ENCODE peak calls at places on chromosomes 5 and 9, in ten cellular contexts. One of them, this sample, is unnamed.

GRCh38 chr9:113742878-113743277 is 133.2 kb upstream of the ZNF618 start:
- DNase-seq in foreskin fibroblast: no peak
- DNase-seq in AG04450: no peak
- DNase-seq in natural killer cell: no peak
- DNase-seq in WTC11: no peak
- DNase-seq in psoas muscle: no peak
- DNase-seq in ovary: no peak
- DNase-seq in fibroblast of pulmonary artery: no peak
- DNase-seq in cardiac muscle cell: no peak
- DNase-seq in mucosa of descending colon: no peak
- DNase-seq in this sample: no peak

GRCh38 chr9:99565203-99565602 is 256.5 kb upstream of the NR4A3 start:
- DNase-seq in natural killer cell: no peak
- DNase-seq in fibroblast of pulmonary artery: no peak
- DNase-seq in AG04450: no peak
- DNase-seq in foreskin fibroblast: no peak
- DNase-seq in cardiac muscle cell: no peak
- DNase-seq in mucosa of descending colon: no peak
- DNase-seq in WTC11: no peak
- DNase-seq in psoas muscle: no peak
- DNase-seq in ovary: no peak
- DNase-seq in this sample: no peak

GRCh38 chr9:3775968-3776367 is 250.2 kb upstream of the RFX3 start:
- DNase-seq in natural killer cell: no peak
- DNase-seq in mucosa of descending colon: no peak
- DNase-seq in AG04450: no peak
- DNase-seq in psoas muscle: no peak
- DNase-seq in foreskin fibroblast: no peak
- DNase-seq in cardiac muscle cell: peak; percentile 38
- DNase-seq in fibroblast of pulmonary artery: no peak
- DNase-seq in WTC11: no peak
- DNase-seq in ovary: no peak
- DNase-seq in this sample: no peak

GRCh38 chr5:123033157-123033671 is 3.3 kb downstream of the PPIC start:
- DNase-seq in cardiac muscle cell: no peak
- DNase-seq in WTC11: no peak
- DNase-seq in natural killer cell: no peak
- DNase-seq in AG04450: no peak
- DNase-seq in fibroblast of pulmonary artery: no peak
- DNase-seq in psoas muscle: no peak
- DNase-seq in mucosa of descending colon: no peak
- DNase-seq in foreskin fibroblast: no peak
- DNase-seq in ovary: no peak
- DNase-seq in this sample: no peak

GRCh38 chr5:73447234-73448071 is 1.1 kb downstream of the FOXD1 start:
- DNase-seq in cardiac muscle cell: peak; percentile 31
- DNase-seq in foreskin fibroblast: no peak
- DNase-seq in WTC11: peak; percentile 53
- DNase-seq in AG04450: no peak
- DNase-seq in fibroblast of pulmonary artery: peak; percentile 60
- DNase-seq in ovary: peak; percentile 48
- DNase-seq in natural killer cell: peak; percentile 37
- DNase-seq in mucosa of descending colon: peak; percentile 29
- DNase-seq in psoas muscle: peak; percentile 31
- DNase-seq in this sample: peak; percentile 62

GRCh38 chr5:159324097-159324760 is 6.1 kb downstream of the IL12B start:
- DNase-seq in foreskin fibroblast: peak; percentile 72
- DNase-seq in WTC11: no peak
- DNase-seq in psoas muscle: no peak
- DNase-seq in natural killer cell: no peak
- DNase-seq in AG04450: peak; percentile 72
- DNase-seq in cardiac muscle cell: peak; percentile 27
- DNase-seq in fibroblast of pulmonary artery: no peak
- DNase-seq in ovary: no peak
- DNase-seq in mucosa of descending colon: no peak
- DNase-seq in this sample: peak; percentile 68

GRCh38 chr5:96790851-96791513 is 16.8 kb downstream of the ERAP1 start:
- DNase-seq in cardiac muscle cell: peak; percentile 25
- DNase-seq in WTC11: no peak
- DNase-seq in AG04450: no peak
- DNase-seq in mucosa of descending colon: no peak
- DNase-seq in psoas muscle: no peak
- DNase-seq in foreskin fibroblast: peak; percentile 23
- DNase-seq in natural killer cell: no peak
- DNase-seq in ovary: no peak
- DNase-seq in fibroblast of pulmonary artery: peak; percentile 53
- DNase-seq in this sample: peak; percentile 30

GRCh38 chr5:15013654-15014463 is 142.3 kb upstream of the ANKH start:
- DNase-seq in psoas muscle: no peak
- DNase-seq in AG04450: peak; percentile 42
- DNase-seq in foreskin fibroblast: peak; percentile 43
- DNase-seq in natural killer cell: no peak
- DNase-seq in cardiac muscle cell: peak; percentile 85
- DNase-seq in fibroblast of pulmonary artery: peak; percentile 87
- DNase-seq in WTC11: no peak
- DNase-seq in mucosa of descending colon: peak; percentile 46
- DNase-seq in ovary: no peak
- DNase-seq in this sample: peak; percentile 80

GRCh38 chr5:79418276-79418675 is 95.7 kb downstream of the HOMER1 start:
- DNase-seq in mucosa of descending colon: no peak
- DNase-seq in ovary: no peak
- DNase-seq in cardiac muscle cell: peak; percentile 14
- DNase-seq in AG04450: no peak
- DNase-seq in psoas muscle: no peak
- DNase-seq in natural killer cell: no peak
- DNase-seq in foreskin fibroblast: no peak
- DNase-seq in fibroblast of pulmonary artery: no peak
- DNase-seq in WTC11: no peak
- DNase-seq in this sample: no peak

GRCh38 chr5:154826-155225 is 36.5 kb upstream of the LRRC14B start:
- DNase-seq in WTC11: no peak
- DNase-seq in ovary: no peak
- DNase-seq in natural killer cell: no peak
- DNase-seq in cardiac muscle cell: no peak
- DNase-seq in AG04450: no peak
- DNase-seq in fibroblast of pulmonary artery: no peak
- DNase-seq in foreskin fibroblast: no peak
- DNase-seq in mucosa of descending colon: no peak
- DNase-seq in psoas muscle: no peak
- DNase-seq in this sample: no peak

GRCh38 chr9:112065781-112066606 is 109.1 kb downstream of the SUSD1 start:
- DNase-seq in mucosa of descending colon: peak; percentile 83
- DNase-seq in WTC11: peak; percentile 17
- DNase-seq in fibroblast of pulmonary artery: peak; percentile 31
- DNase-seq in cardiac muscle cell: no peak
- DNase-seq in psoas muscle: no peak
- DNase-seq in ovary: no peak
- DNase-seq in foreskin fibroblast: peak; percentile 70
- DNase-seq in natural killer cell: no peak
- DNase-seq in AG04450: peak; percentile 85
- DNase-seq in this sample: peak; percentile 59

GRCh38 chr9:116837038-116837998 is 150.2 kb downstream of the TRIM32 start:
- DNase-seq in WTC11: no peak
- DNase-seq in cardiac muscle cell: no peak
- DNase-seq in psoas muscle: no peak
- DNase-seq in ovary: no peak
- DNase-seq in fibroblast of pulmonary artery: no peak
- DNase-seq in AG04450: no peak
- DNase-seq in foreskin fibroblast: no peak
- DNase-seq in mucosa of descending colon: no peak
- DNase-seq in natural killer cell: no peak
- DNase-seq in this sample: no peak

GRCh38 chr9:116843863-116844620 is 156.9 kb downstream of the TRIM32 start:
- DNase-seq in natural killer cell: no peak
- DNase-seq in AG04450: no peak
- DNase-seq in cardiac muscle cell: no peak
- DNase-seq in foreskin fibroblast: no peak
- DNase-seq in WTC11: no peak
- DNase-seq in ovary: no peak
- DNase-seq in mucosa of descending colon: no peak
- DNase-seq in fibroblast of pulmonary artery: no peak
- DNase-seq in psoas muscle: no peak
- DNase-seq in this sample: no peak

GRCh38 chr9:116844621-116845020 is 157.5 kb downstream of the TRIM32 start:
- DNase-seq in fibroblast of pulmonary artery: no peak
- DNase-seq in WTC11: no peak
- DNase-seq in ovary: no peak
- DNase-seq in psoas muscle: no peak
- DNase-seq in cardiac muscle cell: no peak
- DNase-seq in natural killer cell: no peak
- DNase-seq in mucosa of descending colon: no peak
- DNase-seq in foreskin fibroblast: no peak
- DNase-seq in AG04450: no peak
- DNase-seq in this sample: no peak

DNA sequence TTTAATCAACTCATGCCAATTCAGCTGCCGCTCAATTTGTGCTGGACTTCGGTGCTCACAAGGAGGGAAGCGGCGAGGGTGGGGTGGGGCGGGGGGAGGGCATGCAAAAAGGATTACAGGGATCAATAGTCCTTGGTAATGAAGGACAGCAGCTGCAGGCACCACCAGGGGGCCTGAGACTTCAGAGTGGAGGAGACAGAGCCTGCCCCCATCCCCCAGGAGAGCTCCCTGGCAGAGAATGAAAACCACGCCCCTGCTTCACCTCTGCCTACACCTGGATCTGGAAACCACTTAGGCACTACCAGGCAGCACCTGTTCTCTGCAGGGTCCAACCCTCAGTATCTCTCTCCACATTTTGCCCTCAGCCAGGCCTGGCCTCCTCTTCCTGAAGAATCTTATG is 155.6 kb downstream of the TRIM32 start:
- DNase-seq in WTC11: peak; percentile 77
- DNase-seq in natural killer cell: no peak
- DNase-seq in psoas muscle: no peak
- DNase-seq in ovary: no peak
- DNase-seq in fibroblast of pulmonary artery: no peak
- DNase-seq in mucosa of descending colon: no peak
- DNase-seq in cardiac muscle cell: no peak
- DNase-seq in foreskin fibroblast: no peak
- DNase-seq in AG04450: no peak
- DNase-seq in this sample: no peak
- TF ChIP-seq CTCF in WTC11: no peak
- TF ChIP-seq CTCF in natural killer cell: no peak
- TF ChIP-seq CTCF in psoas muscle: no peak
- TF ChIP-seq CTCF in ovary: no peak
- TF ChIP-seq CTCF in fibroblast of pulmonary artery: no peak
- TF ChIP-seq CTCF in mucosa of descending colon: no peak
- TF ChIP-seq CTCF in cardiac muscle cell: no peak
- TF ChIP-seq CTCF in foreskin fibroblast: no peak
- TF ChIP-seq CTCF in AG04450: no peak
- TF ChIP-seq CTCF in this sample: no peak

GRCh38 chr5:78320461-78320860 is 26.0 kb upstream of the AP3B1 start:
- DNase-seq in cardiac muscle cell: peak; percentile 63
- DNase-seq in WTC11: no peak
- DNase-seq in natural killer cell: no peak
- DNase-seq in AG04450: peak; percentile 26
- DNase-seq in mucosa of descending colon: peak; percentile 28
- DNase-seq in foreskin fibroblast: peak; percentile 16
- DNase-seq in psoas muscle: no peak
- DNase-seq in ovary: no peak
- DNase-seq in fibroblast of pulmonary artery: peak; percentile 65
- DNase-seq in this sample: peak; percentile 54
- TF ChIP-seq CTCF in cardiac muscle cell: peak; percentile 71
- TF ChIP-seq CTCF in WTC11: peak; percentile 15
- TF ChIP-seq CTCF in natural killer cell: peak; percentile 39
- TF ChIP-seq CTCF in AG04450: peak; percentile 76
- TF ChIP-seq CTCF in mucosa of descending colon: no peak
- TF ChIP-seq CTCF in foreskin fibroblast: peak; percentile 62
- TF ChIP-seq CTCF in psoas muscle: peak; percentile 53
- TF ChIP-seq CTCF in ovary: peak; percentile 21
- TF ChIP-seq CTCF in fibroblast of pulmonary artery: peak; percentile 77
- TF ChIP-seq CTCF in this sample: peak; percentile 64

GRCh38 chr5:119583684-119584083 is 45.7 kb upstream of the FAM170A start:
- DNase-seq in mucosa of descending colon: no peak
- DNase-seq in psoas muscle: no peak
- DNase-seq in natural killer cell: no peak
- DNase-seq in foreskin fibroblast: no peak
- DNase-seq in ovary: no peak
- DNase-seq in fibroblast of pulmonary artery: peak; percentile 2
- DNase-seq in WTC11: no peak
- DNase-seq in cardiac muscle cell: no peak
- DNase-seq in AG04450: no peak
- DNase-seq in this sample: peak; percentile 27

GRCh38 chr5:119582987-119583386 is 46.4 kb upstream of the FAM170A start:
- DNase-seq in psoas muscle: no peak
- DNase-seq in mucosa of descending colon: no peak
- DNase-seq in foreskin fibroblast: no peak
- DNase-seq in cardiac muscle cell: no peak
- DNase-seq in WTC11: peak; percentile 28
- DNase-seq in fibroblast of pulmonary artery: no peak
- DNase-seq in natural killer cell: no peak
- DNase-seq in AG04450: no peak
- DNase-seq in ovary: no peak
- DNase-seq in this sample: no peak

DNA sequence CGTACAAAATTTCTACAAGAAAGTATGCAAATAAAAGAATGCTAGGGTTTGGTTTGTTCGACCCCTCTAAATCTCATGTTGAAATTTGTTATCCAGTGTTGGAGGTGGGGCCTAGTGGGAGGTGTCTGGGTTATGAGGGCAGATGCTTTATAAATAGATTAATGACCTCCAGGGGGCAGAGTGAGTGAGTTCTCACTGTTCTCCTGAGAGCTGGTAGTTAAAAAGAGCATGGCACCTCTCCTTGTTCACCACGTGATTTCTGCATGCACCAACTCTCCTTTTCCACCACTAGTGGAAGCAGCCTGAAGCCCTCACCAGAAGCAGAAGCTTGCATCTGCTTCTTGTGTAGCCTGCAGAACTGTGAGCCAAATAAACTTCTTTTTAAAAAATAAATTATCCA is 50.4 kb upstream of the FAM170A start:
- DNase-seq in psoas muscle: no peak
- DNase-seq in natural killer cell: no peak
- DNase-seq in AG04450: no peak
- DNase-seq in WTC11: peak; percentile 34
- DNase-seq in cardiac muscle cell: peak; percentile 10
- DNase-seq in mucosa of descending colon: peak; percentile 16
- DNase-seq in ovary: no peak
- DNase-seq in fibroblast of pulmonary artery: peak; percentile 15
- DNase-seq in foreskin fibroblast: no peak
- DNase-seq in this sample: peak; percentile 26
- TF ChIP-seq CTCF in psoas muscle: no peak
- TF ChIP-seq CTCF in natural killer cell: no peak
- TF ChIP-seq CTCF in AG04450: peak; percentile 23
- TF ChIP-seq CTCF in WTC11: peak; percentile 50
- TF ChIP-seq CTCF in cardiac muscle cell: no peak
- TF ChIP-seq CTCF in mucosa of descending colon: no peak
- TF ChIP-seq CTCF in ovary: no peak
- TF ChIP-seq CTCF in fibroblast of pulmonary artery: no peak
- TF ChIP-seq CTCF in foreskin fibroblast: no peak
- TF ChIP-seq CTCF in this sample: peak; percentile 36

DNA sequence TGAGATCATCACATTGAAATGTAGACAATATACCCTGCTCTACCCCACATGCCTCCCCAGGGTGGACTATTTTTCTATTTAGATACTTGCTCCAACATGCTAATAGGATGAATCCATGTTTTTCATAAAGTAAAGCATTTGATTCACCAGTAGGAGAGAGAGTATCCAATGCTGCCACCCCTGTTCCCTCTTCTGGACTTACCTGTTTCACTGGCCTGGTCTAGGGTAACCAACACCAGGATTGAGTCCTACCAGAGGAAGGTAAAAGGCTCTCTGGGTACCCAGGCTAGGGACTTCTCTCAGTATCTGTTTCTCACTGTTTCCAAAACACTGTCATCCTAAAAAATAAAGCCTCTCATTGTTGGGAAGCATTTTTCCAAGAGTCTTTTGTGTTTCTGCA is 30.2 kb upstream of the GABRP start:
- DNase-seq in mucosa of descending colon: no peak
- DNase-seq in WTC11: no peak
- DNase-seq in cardiac muscle cell: no peak
- DNase-seq in foreskin fibroblast: no peak
- DNase-seq in psoas muscle: no peak
- DNase-seq in fibroblast of pulmonary artery: no peak
- DNase-seq in natural killer cell: no peak
- DNase-seq in AG04450: no peak
- DNase-seq in ovary: no peak
- DNase-seq in this sample: no peak
- TF ChIP-seq CTCF in mucosa of descending colon: no peak
- TF ChIP-seq CTCF in WTC11: no peak
- TF ChIP-seq CTCF in cardiac muscle cell: no peak
- TF ChIP-seq CTCF in foreskin fibroblast: no peak
- TF ChIP-seq CTCF in psoas muscle: no peak
- TF ChIP-seq CTCF in fibroblast of pulmonary artery: no peak
- TF ChIP-seq CTCF in natural killer cell: no peak
- TF ChIP-seq CTCF in AG04450: no peak
- TF ChIP-seq CTCF in ovary: no peak
- TF ChIP-seq CTCF in this sample: no peak

This sample was measured in fibroblast of villous mesenchyme.